ENCODE peak calls at places on chromosomes 3 and 15, in six cellular contexts. One of them, this sample, is unnamed.

GRCh38 chr15:75347222-75348033 is 589 bp downstream of the NEIL1 start:
- DNase-seq in MM.1S: peak; percentile 56
- DNase-seq in Panc1: no peak
- DNase-seq in pancreas: peak; percentile 87
- DNase-seq in transverse colon: peak; percentile 79
- DNase-seq in right atrium auricular region: no peak
- DNase-seq in this sample: peak; percentile 83

GRCh38 chr3:13034109-13034800 is 39.0 kb downstream of the IQSEC1 start:
- DNase-seq in pancreas: no peak
- DNase-seq in Panc1: no peak
- DNase-seq in MM.1S: no peak
- DNase-seq in transverse colon: no peak
- DNase-seq in right atrium auricular region: no peak
- DNase-seq in this sample: no peak

GRCh38 chr15:60399246-60399915 is 1.6 kb upstream of the ANXA2 start:
- DNase-seq in transverse colon: no peak
- DNase-seq in pancreas: no peak
- DNase-seq in MM.1S: no peak
- DNase-seq in Panc1: no peak
- DNase-seq in right atrium auricular region: no peak
- DNase-seq in this sample: no peak

GRCh38 chr3:169668957-169669681 is 5.6 kb upstream of the MECOM start:
- DNase-seq in pancreas: peak; percentile 95
- DNase-seq in Panc1: no peak
- DNase-seq in transverse colon: peak; percentile 80
- DNase-seq in MM.1S: peak; percentile 91
- DNase-seq in right atrium auricular region: peak; percentile 81
- DNase-seq in this sample: peak; percentile 67

GRCh38 chr15:45434168-45434567 is 55.8 kb upstream of the GATM start:
- DNase-seq in pancreas: no peak
- DNase-seq in Panc1: no peak
- DNase-seq in MM.1S: no peak
- DNase-seq in right atrium auricular region: no peak
- DNase-seq in transverse colon: no peak
- DNase-seq in this sample: no peak

GRCh38 chr15:75578206-75578947 is 738 bp downstream of the PTPN9 start:
- DNase-seq in right atrium auricular region: no peak
- DNase-seq in MM.1S: peak; percentile 50
- DNase-seq in pancreas: peak; percentile 75
- DNase-seq in transverse colon: peak; percentile 44
- DNase-seq in Panc1: no peak
- DNase-seq in this sample: peak; percentile 74

GRCh38 chr3:161222662-161223061 is 1.6 kb downstream of the NMD3 start:
- DNase-seq in pancreas: no peak
- DNase-seq in Panc1: no peak
- DNase-seq in right atrium auricular region: no peak
- DNase-seq in transverse colon: no peak
- DNase-seq in MM.1S: no peak
- DNase-seq in this sample: no peak

GRCh38 chr3:63193647-63194046 is 84.5 kb upstream of the SYNPR start:
- DNase-seq in right atrium auricular region: no peak
- DNase-seq in pancreas: no peak
- DNase-seq in MM.1S: peak; percentile 48
- DNase-seq in transverse colon: no peak
- DNase-seq in Panc1: no peak
- DNase-seq in this sample: no peak

GRCh38 chr15:88982304-88982945 is 69.2 kb upstream of the MFGE8 start:
- DNase-seq in right atrium auricular region: peak; percentile 83
- DNase-seq in Panc1: no peak
- DNase-seq in MM.1S: peak; percentile 26
- DNase-seq in transverse colon: peak; percentile 16
- DNase-seq in pancreas: no peak
- DNase-seq in this sample: peak; percentile 65

GRCh38 chr3:183537295-183537730 is 18.2 kb downstream of the KLHL6 start:
- DNase-seq in Panc1: no peak
- DNase-seq in MM.1S: no peak
- DNase-seq in pancreas: no peak
- DNase-seq in right atrium auricular region: peak; percentile 66
- DNase-seq in transverse colon: no peak
- DNase-seq in this sample: no peak

GRCh38 chr3:133504736-133505135 is 68.8 kb upstream of the CDV3 start:
- DNase-seq in right atrium auricular region: no peak
- DNase-seq in MM.1S: no peak
- DNase-seq in transverse colon: no peak
- DNase-seq in Panc1: no peak
- DNase-seq in pancreas: no peak
- DNase-seq in this sample: no peak

GRCh38 chr15:60757831-60758570 is 279.1 kb upstream of the ICE2 start:
- DNase-seq in transverse colon: no peak
- DNase-seq in pancreas: no peak
- DNase-seq in MM.1S: no peak
- DNase-seq in Panc1: no peak
- DNase-seq in right atrium auricular region: no peak
- DNase-seq in this sample: no peak

GRCh38 chr3:176920806-176921205 is 276.5 kb downstream of the TBL1XR1 start:
- DNase-seq in right atrium auricular region: no peak
- DNase-seq in MM.1S: no peak
- DNase-seq in pancreas: no peak
- DNase-seq in Panc1: no peak
- DNase-seq in transverse colon: no peak
- DNase-seq in this sample: no peak

GRCh38 chr15:45050587-45050986 is 27.6 kb downstream of the SORD start:
- DNase-seq in Panc1: no peak
- DNase-seq in MM.1S: no peak
- DNase-seq in transverse colon: no peak
- DNase-seq in right atrium auricular region: no peak
- DNase-seq in pancreas: no peak
- DNase-seq in this sample: no peak

GRCh38 chr3:46395210-46395661 is 11.6 kb downstream of the CCR5AS start:
- DNase-seq in pancreas: no peak
- DNase-seq in right atrium auricular region: no peak
- DNase-seq in Panc1: no peak
- DNase-seq in MM.1S: no peak
- DNase-seq in transverse colon: no peak
- DNase-seq in this sample: no peak

GRCh38 chr15:76555247-76555646 is 218.7 kb downstream of the ISL2 start:
- DNase-seq in right atrium auricular region: no peak
- DNase-seq in Panc1: no peak
- DNase-seq in transverse colon: no peak
- DNase-seq in pancreas: no peak
- DNase-seq in MM.1S: no peak
- DNase-seq in this sample: no peak

GRCh38 chr3:152909180-152909883 is 74.4 kb downstream of the P2RY1 start:
- DNase-seq in right atrium auricular region: no peak
- DNase-seq in MM.1S: no peak
- DNase-seq in pancreas: no peak
- DNase-seq in transverse colon: no peak
- DNase-seq in Panc1: no peak
- DNase-seq in this sample: no peak

GRCh38 chr15:65423977-65424679 is 1.4 kb upstream of the IGDCC4 start:
- DNase-seq in right atrium auricular region: no peak
- DNase-seq in transverse colon: no peak
- DNase-seq in Panc1: no peak
- DNase-seq in MM.1S: no peak
- DNase-seq in pancreas: no peak
- DNase-seq in this sample: no peak

GRCh38 chr15:82850242-82850591 is 40.8 kb downstream of the WHAMM start:
- DNase-seq in right atrium auricular region: peak; percentile 50
- DNase-seq in pancreas: no peak
- DNase-seq in Panc1: no peak
- DNase-seq in transverse colon: no peak
- DNase-seq in MM.1S: no peak
- DNase-seq in this sample: no peak

GRCh38 chr15:97566957-97567356 is 393.5 kb upstream of the ARRDC4 start:
- DNase-seq in pancreas: no peak
- DNase-seq in Panc1: no peak
- DNase-seq in right atrium auricular region: no peak
- DNase-seq in transverse colon: no peak
- DNase-seq in MM.1S: no peak
- DNase-seq in this sample: no peak

GRCh38 chr3:50125541-50126286 is 29.4 kb upstream of the SEMA3F start:
- DNase-seq in pancreas: peak; percentile 30
- DNase-seq in MM.1S: no peak
- DNase-seq in right atrium auricular region: no peak
- DNase-seq in Panc1: no peak
- DNase-seq in transverse colon: no peak
- DNase-seq in this sample: no peak

GRCh38 chr3:114179575-114179974 is 723 bp upstream of the DRD3 start:
- DNase-seq in MM.1S: no peak
- DNase-seq in right atrium auricular region: no peak
- DNase-seq in transverse colon: no peak
- DNase-seq in pancreas: no peak
- DNase-seq in Panc1: peak; percentile 5
- DNase-seq in this sample: no peak
- TF ChIP-seq CTCF in MM.1S: peak; percentile 41
- TF ChIP-seq CTCF in right atrium auricular region: no peak
- TF ChIP-seq CTCF in transverse colon: no peak
- TF ChIP-seq CTCF in pancreas: no peak
- TF ChIP-seq CTCF in Panc1: peak; percentile 68
- TF ChIP-seq CTCF in this sample: peak; percentile 56

GRCh38 chr15:43082509-43082908 is 23.3 kb downstream of the UBR1 start:
- DNase-seq in pancreas: no peak
- DNase-seq in Panc1: no peak
- DNase-seq in right atrium auricular region: no peak
- DNase-seq in transverse colon: no peak
- DNase-seq in MM.1S: no peak
- DNase-seq in this sample: no peak
- H3K36me3 ChIP-seq in pancreas: peaks cover 26% of the 10 kb centered on the region
- H3K36me3 ChIP-seq in Panc1: peaks cover 9% of the 10 kb centered on the region
- H3K36me3 ChIP-seq in right atrium auricular region: peaks cover 46% of the 10 kb centered on the region
- H3K36me3 ChIP-seq in transverse colon: no peaks in the 10 kb centered on the region
- H3K36me3 ChIP-seq in MM.1S: no peaks in the 10 kb centered on the region
- H3K36me3 ChIP-seq in this sample: peaks cover 2% of the 10 kb centered on the region

GRCh38 chr15:67850995-67851535 is 11.2 kb upstream of the RNU6-1 start:
- DNase-seq in transverse colon: no peak
- DNase-seq in pancreas: no peak
- DNase-seq in Panc1: no peak
- DNase-seq in right atrium auricular region: no peak
- DNase-seq in MM.1S: no peak
- DNase-seq in this sample: no peak
- H3K4me3 ChIP-seq in transverse colon: no peak overlapping the region
- H3K4me3 ChIP-seq in pancreas: no peak overlapping the region
- H3K4me3 ChIP-seq in Panc1: no peak overlapping the region
- H3K4me3 ChIP-seq in right atrium auricular region: no peak overlapping the region
- H3K4me3 ChIP-seq in MM.1S: no peak overlapping the region
- H3K4me3 ChIP-seq in this sample: no peak overlapping the region

GRCh38 chr3:141307351-141308059 is 60.8 kb upstream of the ZBTB38 start:
- DNase-seq in pancreas: no peak
- DNase-seq in MM.1S: no peak
- DNase-seq in Panc1: no peak
- DNase-seq in right atrium auricular region: peak; percentile 43
- DNase-seq in transverse colon: no peak
- DNase-seq in this sample: no peak

GRCh38 chr3:141303481-141304223 is 64.7 kb upstream of the ZBTB38 start:
- DNase-seq in pancreas: no peak
- DNase-seq in Panc1: peak; percentile 58
- DNase-seq in MM.1S: peak; percentile 84
- DNase-seq in right atrium auricular region: peak; percentile 61
- DNase-seq in transverse colon: peak; percentile 60
- DNase-seq in this sample: peak; percentile 54

GRCh38 chr3:141306276-141306675 is 62.0 kb upstream of the ZBTB38 start:
- DNase-seq in pancreas: no peak
- DNase-seq in Panc1: no peak
- DNase-seq in MM.1S: no peak
- DNase-seq in right atrium auricular region: no peak
- DNase-seq in transverse colon: no peak
- DNase-seq in this sample: no peak

GRCh38 chr3:141306922-141307321 is 61.4 kb upstream of the ZBTB38 start:
- DNase-seq in transverse colon: no peak
- DNase-seq in Panc1: no peak
- DNase-seq in pancreas: no peak
- DNase-seq in right atrium auricular region: peak; percentile 1
- DNase-seq in MM.1S: no peak
- DNase-seq in this sample: no peak

DNA sequence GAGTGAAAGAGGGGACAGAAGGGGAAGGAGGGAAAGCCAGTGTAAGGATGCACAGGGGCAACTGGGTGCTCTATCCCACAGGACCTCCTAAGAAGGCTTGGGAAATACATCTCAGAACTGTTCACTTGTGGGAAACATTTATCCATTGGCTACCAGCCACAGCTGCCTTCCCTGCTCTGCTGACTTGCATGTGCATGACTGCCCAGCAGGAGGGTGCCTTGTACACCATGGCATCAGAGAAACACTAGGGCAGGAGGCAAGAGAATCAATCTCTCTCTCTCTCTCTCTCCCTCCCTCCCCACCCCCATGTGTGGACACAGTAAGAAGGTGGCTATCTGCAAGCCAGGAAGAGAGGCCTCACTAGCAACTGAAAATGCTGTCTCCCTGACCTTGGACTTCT is 62.9 kb upstream of the ZBTB38 start:
- DNase-seq in MM.1S: no peak
- DNase-seq in right atrium auricular region: peak; percentile 38
- DNase-seq in Panc1: no peak
- DNase-seq in pancreas: no peak
- DNase-seq in transverse colon: no peak
- DNase-seq in this sample: no peak
- TF ChIP-seq CTCF in MM.1S: peak; percentile 15
- TF ChIP-seq CTCF in right atrium auricular region: no peak
- TF ChIP-seq CTCF in Panc1: no peak
- TF ChIP-seq CTCF in pancreas: no peak
- TF ChIP-seq CTCF in transverse colon: no peak
- TF ChIP-seq CTCF in this sample: no peak

DNA sequence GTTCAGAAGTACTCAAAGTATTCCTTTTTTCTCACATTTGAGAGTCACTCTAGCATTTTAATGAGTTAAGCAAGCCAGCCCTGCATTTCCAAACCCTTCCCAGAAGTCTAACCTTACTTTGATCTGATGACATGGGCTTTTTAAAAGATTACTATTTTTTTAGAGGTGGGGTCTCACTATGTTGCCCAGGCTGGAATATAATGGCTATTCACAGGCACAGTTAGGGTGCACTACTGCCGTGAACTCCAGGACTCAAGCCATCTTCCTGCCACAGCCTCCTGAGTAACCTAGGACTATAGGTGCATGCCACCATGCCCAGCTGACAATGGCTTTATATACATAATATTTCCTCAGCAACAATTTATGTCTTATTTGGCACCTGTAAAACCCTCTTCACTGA is 64.1 kb upstream of the GOLGA6B start:
- DNase-seq in transverse colon: no peak
- DNase-seq in pancreas: no peak
- DNase-seq in right atrium auricular region: no peak
- DNase-seq in MM.1S: no peak
- DNase-seq in Panc1: no peak
- DNase-seq in this sample: no peak
- H3K36me3 ChIP-seq in transverse colon: no peaks in the 10 kb centered on the region
- H3K36me3 ChIP-seq in pancreas: no peaks in the 10 kb centered on the region
- H3K36me3 ChIP-seq in right atrium auricular region: peaks cover 7% of the 10 kb centered on the region
- H3K36me3 ChIP-seq in MM.1S: no peaks in the 10 kb centered on the region
- H3K36me3 ChIP-seq in Panc1: no peaks in the 10 kb centered on the region
- H3K36me3 ChIP-seq in this sample: no peaks in the 10 kb centered on the region

GRCh38 chr15:22981336-22981840 is 1.2 kb upstream of the CYFIP1 start:
- DNase-seq in MM.1S: no peak
- DNase-seq in transverse colon: no peak
- DNase-seq in Panc1: no peak
- DNase-seq in right atrium auricular region: peak; percentile 47
- DNase-seq in pancreas: no peak
- DNase-seq in this sample: no peak
- H3K4me3 ChIP-seq in MM.1S: peak overlapping the region; percentile 96
- H3K4me3 ChIP-seq in transverse colon: no peak overlapping the region
- H3K4me3 ChIP-seq in Panc1: peak overlapping the region; percentile 77
- H3K4me3 ChIP-seq in right atrium auricular region: no peak overlapping the region
- H3K4me3 ChIP-seq in pancreas: peak overlapping the region; percentile 99
- H3K4me3 ChIP-seq in this sample: no peak overlapping the region